ENCODE peak calls at places on chromosomes 13 and 19, in ten cellular contexts. N is HTR-8/SVneo; W is left cardiac atrium; S is effector memory CD4-positive, alpha-beta T cell; D is lung; Z is thoracic aorta; M is CD8-positive, alpha-beta memory T cell; G is foreskin keratinocyte; F is activated T-helper 1 cell treated with anti-CD3 and anti-CD28 coated beads, Interleukin-12 subunit alpha, Interleukin-12 subunit beta, Interleukin-2, Interleukin-4 antibody, amounts not matched to agents 30 ng/mL and 10 ng/mL and 1 ng/mL, durations not matched to agents 14 hours and 24 hours and 36 hours; U is NCI-H146. H is an unnamed sample.

GRCh38 chr19:15015946-15016542 is 33.2 kb upstream of the CASP14 start:
- DNase-seq in N (peak; percentile 31), W (no peak), S (no peak), D (no peak), Z (no peak), M (no peak), G (no peak), F (no peak), U (no peak), H (peak; percentile 24)

GRCh38 chr13:43783820-43784219 is 3.0 kb downstream of the ENOX1 start:
- DNase-seq in N (no peak), W (no peak), S (no peak), D (no peak), Z (no peak), M (no peak), G (no peak), F (no peak), U (peak; percentile 84), H (peak; percentile 18)

GRCh38 chr19:51480590-51480989 is 2.3 kb downstream of the CEACAM18 start:
- DNase-seq in N (peak; percentile 25), W (no peak), S (no peak), D (no peak), Z (no peak), M (no peak), G (no peak), F (no peak), U (no peak), H (peak; percentile 22)

GRCh38 chr19:33499671-33500506 is 21.7 kb downstream of the PEPD start:
- DNase-seq in N (no peak), W (no peak), S (no peak), D (no peak), Z (no peak), M (no peak), G (no peak), F (no peak), U (no peak), H (no peak)

GRCh38 chr13:111981006-111981405 is 85.9 kb upstream of the SOX1 start:
- DNase-seq in N (no peak), W (no peak), S (no peak), D (no peak), Z (no peak), M (no peak), G (no peak), F (no peak), U (no peak), H (no peak)

GRCh38 chr13:59360108-59360507 is 803.6 kb downstream of the DIAPH3 start:
- DNase-seq in N (no peak), W (peak; percentile 24), S (no peak), D (no peak), Z (no peak), M (no peak), G (no peak), F (no peak), U (no peak), H (no peak)

GRCh38 chr19:38417146-38417543 is 8.9 kb downstream of the RASGRP4 start:
- DNase-seq in N (no peak), W (no peak), S (no peak), D (no peak), Z (no peak), M (no peak), G (no peak), F (no peak), U (no peak), H (no peak)

GRCh38 chr19:17950310-17951150 is 16.4 kb upstream of the KCNN1 start:
- DNase-seq in N (no peak), W (peak; percentile 42), S (peak; percentile 48), D (no peak), Z (no peak), M (peak; percentile 51), G (no peak), F (no peak), U (peak; percentile 62), H (no peak)

GRCh38 chr19:5479958-5480357 is 24.7 kb downstream of the ZNRF4 start:
- DNase-seq in N (no peak), W (no peak), S (no peak), D (no peak), Z (no peak), M (no peak), G (no peak), F (no peak), U (peak; percentile 3), H (no peak)

GRCh38 chr19:18475004-18475453 is 37.1 kb upstream of the ISYNA1 start:
- DNase-seq in N (no peak), W (no peak), S (peak; percentile 34), D (no peak), Z (no peak), M (peak; percentile 81), G (no peak), F (no peak), U (no peak), H (no peak)

GRCh38 chr19:33678796-33679195 is 57.0 kb downstream of the CHST8 start:
- DNase-seq in N (no peak), W (no peak), S (no peak), D (no peak), Z (no peak), M (no peak), G (no peak), F (no peak), U (no peak), H (no peak)

GRCh38 chr13:32914686-32915085 is 101.5 kb upstream of the KL start:
- DNase-seq in N (no peak), W (no peak), S (no peak), D (no peak), Z (no peak), M (no peak), G (peak; percentile 63), F (no peak), U (no peak), H (no peak)

GRCh38 chr19:49492573-49493411 is 3.4 kb upstream of the RPS11 start:
- DNase-seq in N (no peak), W (no peak), S (no peak), D (no peak), Z (no peak), M (no peak), G (no peak), F (no peak), U (no peak), H (no peak)

GRCh38 chr13:98310485-98311199 is 133.6 kb upstream of the RNF113B start:
- DNase-seq in N (no peak), W (no peak), S (no peak), D (no peak), Z (no peak), M (no peak), G (no peak), F (no peak), U (no peak), H (no peak)

GRCh38 chr19:2922987-2923386 is 21.8 kb downstream of the ZNF77 start:
- DNase-seq in N (no peak), W (no peak), S (no peak), D (no peak), Z (no peak), M (no peak), G (peak; percentile 83), F (no peak), U (peak; percentile 21), H (no peak)

GRCh38 chr13:26923824-26924605 is 163.4 kb upstream of the GPR12 start:
- DNase-seq in N (no peak), W (no peak), S (no peak), D (no peak), Z (no peak), M (no peak), G (no peak), F (no peak), U (no peak), H (no peak)

GRCh38 chr19:4059931-4060620 is 6.6 kb downstream of the ZBTB7A start:
- DNase-seq in N (peak; percentile 43), W (peak; percentile 81), S (peak; percentile 71), D (no peak), Z (no peak), M (peak; percentile 79), G (peak; percentile 49), F (no peak), U (no peak), H (peak; percentile 71)

GRCh38 chr19:40392894-40393517 is 3.0 kb upstream of the HIPK4 start:
- DNase-seq in N (peak; percentile 28), W (no peak), S (no peak), D (peak; percentile 50), Z (no peak), M (no peak), G (no peak), F (no peak), U (no peak), H (peak; percentile 37)

GRCh38 chr19:33094504-33095067 is 13.6 kb downstream of the GPATCH1 start:
- DNase-seq in N (no peak), W (no peak), S (no peak), D (no peak), Z (no peak), M (no peak), G (no peak), F (no peak), U (no peak), H (peak; percentile 28)

GRCh38 chr13:30735025-30735967 is at the start of gene ALOX5AP:
- DNase-seq in N (no peak), W (no peak), S (no peak), D (no peak), Z (no peak), M (peak; percentile 37), G (no peak), F (no peak), U (no peak), H (no peak)

GRCh38 chr19:5947435-5947834 is 30.5 kb downstream of the RANBP3 start:
- DNase-seq in N (no peak), W (peak; percentile 75), S (no peak), D (peak; percentile 52), Z (no peak), M (no peak), G (no peak), F (no peak), U (no peak), H (no peak)

GRCh38 chr19:2235396-2236284 is 489 bp downstream of the PLEKHJ1 start:
- DNase-seq in N (no peak), W (no peak), S (no peak), D (peak; percentile 62), Z (no peak), M (no peak), G (no peak), F (no peak), U (peak; percentile 97), H (no peak)

GRCh38 chr13:33087790-33088189 is 71.6 kb downstream of the KL start:
- DNase-seq in N (no peak), W (no peak), S (no peak), D (no peak), Z (no peak), M (no peak), G (no peak), F (no peak), U (no peak), H (peak; percentile 5)

GRCh38 chr13:32179708-32180107 is 135.5 kb downstream of the ZAR1L start:
- DNase-seq in N (no peak), W (no peak), S (no peak), D (no peak), Z (no peak), M (no peak), G (no peak), F (no peak), U (no peak), H (no peak)

GRCh38 chr19:44566984-44567383 is 37.5 kb upstream of the CEACAM20 start:
- DNase-seq in N (no peak), W (no peak), S (no peak), D (no peak), Z (no peak), M (no peak), G (peak; percentile 70), F (no peak), U (no peak), H (no peak)

GRCh38 chr13:19673473-19674430 is 40.3 kb downstream of the MPHOSPH8 start:
- DNase-seq in N (no peak), W (no peak), S (no peak), D (no peak), Z (no peak), M (no peak), G (no peak), F (no peak), U (no peak), H (no peak)

GRCh38 chr13:85261757-85262346 is 537.4 kb downstream of the SLITRK6 start:
- DNase-seq in N (no peak), W (no peak), S (no peak), D (no peak), Z (no peak), M (no peak), G (no peak), F (no peak), U (peak; percentile 30), H (peak; percentile 22)

GRCh38 chr19:33674575-33675367 is 53.0 kb downstream of the CHST8 start:
- DNase-seq in N (no peak), W (no peak), S (no peak), D (no peak), Z (no peak), M (no peak), G (no peak), F (no peak), U (no peak), H (no peak)

H was measured in RWPE1.